ENCODE peak calls at places on chromosomes 4 and X, in six cellular contexts. I, W, Y, B, K and C are unnamed samples.

GRCh38 chrX:85243761-85244410 is at the start of the genes SATL1 and ZNF711:
- DNase-seq in I (peak; percentile 42), W (peak; percentile 67), Y (peak; percentile 56), B (peak; percentile 64), K (peak; percentile 85), C (peak; percentile 46)

GRCh38 chrX:129798888-129799287 is 19.1 kb downstream of the SASH3 start:
- DNase-seq in I (no peak), W (no peak), Y (no peak), B (no peak), K (peak; percentile 59), C (no peak)

GRCh38 chr4:1235381-1236102 is 13.4 kb downstream of the CTBP1 start:
- DNase-seq in I (no peak), W (peak; percentile 53), Y (no peak), B (peak; percentile 47), K (no peak), C (peak; percentile 66)

GRCh38 chr4:69781458-69782418 is 21.3 kb upstream of the SULT1B1 start:
- DNase-seq in I (no peak), W (no peak), Y (no peak), B (no peak), K (no peak), C (peak; percentile 28)

GRCh38 chr4:45100936-45101818 is 374.8 kb upstream of the GNPDA2 start:
- DNase-seq in I (no peak), W (no peak), Y (no peak), B (no peak), K (no peak), C (no peak)

GRCh38 chr4:86901864-86902263 is 9.6 kb upstream of the C4orf36 start:
- DNase-seq in I (no peak), W (no peak), Y (no peak), B (no peak), K (no peak), C (no peak)

GRCh38 chrX:9337056-9337455 is 127.8 kb upstream of the TBL1X start:
- DNase-seq in I (no peak), W (no peak), Y (peak; percentile 49), B (no peak), K (no peak), C (no peak)

GRCh38 chr4:174460684-174461083 is 61.6 kb downstream of the HPGD start:
- DNase-seq in I (no peak), W (no peak), Y (no peak), B (no peak), K (no peak), C (no peak)

GRCh38 chr4:110487873-110488272 is 11.9 kb downstream of the ENPEP start:
- DNase-seq in I (no peak), W (no peak), Y (no peak), B (no peak), K (no peak), C (no peak)

GRCh38 chr4:159216834-159217233 is 114.0 kb downstream of the RAPGEF2 start:
- DNase-seq in I (no peak), W (no peak), Y (no peak), B (no peak), K (no peak), C (no peak)

GRCh38 chrX:5998901-5999300 is 229.8 kb downstream of the NLGN4X start:
- DNase-seq in I (no peak), W (no peak), Y (no peak), B (no peak), K (peak; percentile 50), C (no peak)

GRCh38 chr4:102531441-102531840 is 30.3 kb downstream of the NFKB1 start:
- DNase-seq in I (no peak), W (no peak), Y (no peak), B (no peak), K (no peak), C (no peak)

GRCh38 chr4:149835280-149835679 is 19.6 kb upstream of the IQCM start:
- DNase-seq in I (no peak), W (no peak), Y (no peak), B (no peak), K (no peak), C (peak; percentile 61)

GRCh38 chr4:61152433-61152832 is 47.7 kb upstream of the ADGRL3 start:
- DNase-seq in I (no peak), W (no peak), Y (no peak), B (no peak), K (no peak), C (no peak)

GRCh38 chr4:604131-604530 is 21.2 kb upstream of the PDE6B start:
- DNase-seq in I (no peak), W (no peak), Y (no peak), B (no peak), K (no peak), C (no peak)

GRCh38 chr4:134201216-134202098 is at the start of gene PABPC4L:
- DNase-seq in I (no peak), W (peak; percentile 68), Y (peak; percentile 35), B (peak; percentile 64), K (peak; percentile 82), C (peak; percentile 58)

GRCh38 chrX:153909024-153909979 is 4.8 kb downstream of the AVPR2 start:
- DNase-seq in I (no peak), W (no peak), Y (no peak), B (peak; percentile 57), K (no peak), C (peak; percentile 44)

GRCh38 chr4:154314248-154314647 is 177.4 kb downstream of the DCHS2 start:
- DNase-seq in I (no peak), W (no peak), Y (no peak), B (no peak), K (no peak), C (no peak)

GRCh38 chrX:44462851-44463250 is 79.8 kb downstream of the FUNDC1 start:
- DNase-seq in I (no peak), W (no peak), Y (peak; percentile 13), B (no peak), K (no peak), C (peak; percentile 35)

GRCh38 chr4:10167201-10167600 is 50.6 kb upstream of the WDR1 start:
- DNase-seq in I (no peak), W (no peak), Y (no peak), B (no peak), K (no peak), C (no peak)

GRCh38 chr4:104983615-104984179 is 163.0 kb upstream of the TET2 start:
- DNase-seq in I (no peak), W (no peak), Y (no peak), B (no peak), K (no peak), C (no peak)

GRCh38 chrX:46860536-46860935 is 23.7 kb downstream of the RP2 start:
- DNase-seq in I (no peak), W (no peak), Y (no peak), B (no peak), K (no peak), C (no peak)

GRCh38 chr4:108846568-108846967 is 83.7 kb upstream of the ETNPPL start:
- DNase-seq in I (no peak), W (no peak), Y (no peak), B (no peak), K (no peak), C (no peak)

GRCh38 chrX:121208563-121208962 is 161.2 kb downstream of the GLUD2 start:
- DNase-seq in I (no peak), W (no peak), Y (no peak), B (no peak), K (no peak), C (no peak)

GRCh38 chr4:147017081-147017480 is 71.4 kb upstream of the TTC29 start:
- DNase-seq in I (no peak), W (no peak), Y (no peak), B (no peak), K (no peak), C (no peak)

GRCh38 chr4:76212301-76212700 is 1.3 kb downstream of the SCARB2 start:
- DNase-seq in I (no peak), W (no peak), Y (no peak), B (no peak), K (no peak), C (no peak)

GRCh38 chr4:76213415-76214268 is at the start of gene SCARB2:
- DNase-seq in I (peak; percentile 92), W (peak; percentile 95), Y (peak; percentile 94), B (peak; percentile 95), K (peak; percentile 69), C (peak; percentile 90)

GRCh38 chr4:76210502-76210901 is 3.1 kb downstream of the SCARB2 start:
- DNase-seq in I (no peak), W (no peak), Y (peak; percentile 12), B (no peak), K (no peak), C (no peak)

GRCh38 chr4:76212851-76213414 is 691 bp downstream of the SCARB2 start:
- DNase-seq in I (no peak), W (no peak), Y (peak; percentile 37), B (no peak), K (peak; percentile 35), C (no peak)

GRCh38 chr4:76211769-76212168 is 1.9 kb downstream of the SCARB2 start:
- DNase-seq in I (no peak), W (no peak), Y (no peak), B (no peak), K (no peak), C (no peak)
- H3K4me1 ChIP-seq in I (peaks cover 83% of the 10 kb centered on the region), W (peaks cover 76% of the 10 kb centered on the region), Y (peaks cover 69% of the 10 kb centered on the region), B (peaks cover 70% of the 10 kb centered on the region), K (peaks cover 42% of the 10 kb centered on the region), C (peaks cover 46% of the 10 kb centered on the region)

DNA sequence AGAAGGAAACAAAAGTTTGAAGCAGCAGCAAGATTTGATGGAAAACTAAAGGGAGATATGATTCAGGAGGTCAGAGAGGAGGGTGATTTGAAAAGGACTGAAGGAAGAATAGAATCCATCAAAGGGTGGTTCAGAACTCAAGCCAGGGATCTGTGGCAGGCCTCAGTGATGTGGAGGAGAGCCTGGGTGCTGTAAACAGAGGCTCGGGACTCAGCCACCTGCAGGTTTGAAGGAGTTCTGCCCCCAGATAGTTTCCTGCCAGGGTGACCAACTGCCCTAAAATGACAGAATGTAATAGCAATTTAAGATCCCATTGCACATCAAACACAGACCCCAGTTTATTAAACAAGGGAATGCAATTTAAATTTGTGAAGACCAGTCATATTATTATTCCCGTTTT is 204.0 kb upstream of the FAT1 start:
- DNase-seq in I (no peak), W (no peak), Y (no peak), B (no peak), K (no peak), C (no peak)
- TF ChIP-seq CTCF in I (no peak), W (no peak), Y (no peak), B (no peak), K (no peak), C (no peak)

GRCh38 chrX:340641-341423 is 22.2 kb upstream of the GTPBP6 start:
- DNase-seq in I (no peak), W (peak; percentile 56), Y (no peak), B (peak; percentile 50), K (no peak), C (peak; percentile 27)
- H3K4me1 ChIP-seq in I (no peaks in the 10 kb centered on the region), W (no peaks in the 10 kb centered on the region), Y (no peaks in the 10 kb centered on the region), B (no peaks in the 10 kb centered on the region), K (no peaks in the 10 kb centered on the region), C (no peaks in the 10 kb centered on the region)

GRCh38 chr4:138223191-138223910 is 18.8 kb downstream of the SLC7A11 start:
- DNase-seq in I (no peak), W (no peak), Y (no peak), B (no peak), K (no peak), C (no peak)

GRCh38 chr4:138218976-138219375 is 23.2 kb downstream of the SLC7A11 start:
- DNase-seq in I (no peak), W (no peak), Y (no peak), B (no peak), K (no peak), C (no peak)

GRCh38 chr4:138224614-138225013 is 17.5 kb downstream of the SLC7A11 start:
- DNase-seq in I (no peak), W (no peak), Y (no peak), B (no peak), K (no peak), C (no peak)

GRCh38 chr4:138225477-138225876 is 16.7 kb downstream of the SLC7A11 start:
- DNase-seq in I (no peak), W (no peak), Y (no peak), B (no peak), K (no peak), C (no peak)

GRCh38 chr4:138222041-138222440 is 20.1 kb downstream of the SLC7A11 start:
- DNase-seq in I (no peak), W (no peak), Y (no peak), B (no peak), K (no peak), C (no peak)
- TF ChIP-seq CTCF in I (no peak), W (no peak), Y (no peak), B (no peak), K (no peak), C (no peak)